ENCODE peak calls at places on chromosomes 4 and X, in nine cellular contexts. J, Q, P, F, I, W, C, H and A are unnamed samples.

GRCh38 chrX:104565791-104566687 is at the start of gene IL1RAPL2:
- DNase-seq in P (no peak), F (peak; percentile 37), W (peak; percentile 52), J (no peak), Q (peak; percentile 20), C (peak; percentile 81), H (no peak), I (peak; percentile 64), A (no peak)

GRCh38 chr4:144357970-144358369 is 217.5 kb upstream of the GYPA start:
- DNase-seq in H (no peak), P (no peak), Q (no peak), F (no peak), C (no peak), I (no peak), J (no peak), W (no peak), A (no peak)

GRCh38 chr4:141119071-141119470 is 14.2 kb downstream of the RNF150 start:
- DNase-seq in H (no peak), C (no peak), J (no peak), F (no peak), Q (no peak), W (no peak), I (no peak), P (no peak), A (no peak)

GRCh38 chr4:6999172-7000086 is 43.7 kb upstream of the TADA2B start:
- DNase-seq in Q (no peak), P (no peak), I (no peak), C (no peak), W (no peak), F (no peak), H (no peak), J (no peak), A (no peak)

GRCh38 chr4:23333946-23334878 is 555.6 kb downstream of the PPARGC1A start:
- DNase-seq in F (peak; percentile 38), Q (peak; percentile 90), P (no peak), J (no peak), I (no peak), W (no peak), C (peak; percentile 3), H (no peak), A (no peak)

GRCh38 chrX:2958199-2958598 is 29.1 kb upstream of the ARSD start:
- DNase-seq in W (no peak), C (no peak), J (no peak), I (no peak), H (no peak), Q (no peak), P (no peak), F (peak; percentile 6), A (no peak)

GRCh38 chr4:75848891-75849290 is 53.4 kb downstream of the PPEF2 start:
- DNase-seq in Q (peak; percentile 58), H (no peak), F (no peak), P (no peak), C (no peak), I (no peak), W (no peak), J (no peak), A (peak; percentile 66)

GRCh38 chr4:168361365-168362024 is 42.9 kb upstream of the DDX60 start:
- DNase-seq in F (no peak), C (no peak), Q (no peak), P (no peak), I (no peak), H (no peak), J (no peak), W (no peak), A (no peak)

GRCh38 chr4:139017861-139018260 is 2.3 kb downstream of the NOCT start:
- DNase-seq in W (no peak), F (no peak), P (no peak), C (no peak), J (no peak), H (no peak), I (no peak), Q (no peak), A (no peak)

GRCh38 chrX:48905090-48905790 is 6.2 kb downstream of the SLC35A2 start:
- DNase-seq in Q (no peak), P (no peak), H (no peak), C (no peak), J (no peak), F (no peak), W (no peak), I (no peak), A (no peak)

GRCh38 chr4:6221851-6222760 is 21.8 kb upstream of the JAKMIP1 start:
- DNase-seq in C (peak; percentile 94), W (peak; percentile 46), F (peak; percentile 39), P (peak; percentile 30), I (peak; percentile 40), J (peak; percentile 8), H (no peak), Q (no peak), A (peak; percentile 78)

GRCh38 chr4:36046026-36046425 is 198.3 kb downstream of the ARAP2 start:
- DNase-seq in W (peak; percentile 40), H (no peak), J (no peak), Q (no peak), P (no peak), F (no peak), I (no peak), C (no peak), A (no peak)

GRCh38 chrX:71629467-71629866 is 11.2 kb upstream of the CXCR3 start:
- DNase-seq in H (no peak), F (no peak), W (no peak), P (no peak), I (no peak), J (no peak), C (no peak), Q (no peak), A (no peak)

GRCh38 chr4:32858971-32859370 is 2138.8 kb downstream of the PCDH7 start:
- DNase-seq in F (no peak), H (no peak), C (no peak), I (no peak), J (no peak), Q (peak; percentile 64), W (no peak), P (no peak), A (no peak)

GRCh38 chrX:30597258-30598012 is 19.9 kb upstream of the TASL start:
- DNase-seq in H (no peak), W (no peak), J (no peak), P (no peak), Q (no peak), C (no peak), F (no peak), I (no peak), A (no peak)

GRCh38 chr4:46389301-46389761 is 597 bp downstream of the GABRA2 start:
- DNase-seq in P (no peak), W (peak; percentile 14), J (no peak), H (no peak), C (peak; percentile 7), I (no peak), F (no peak), Q (peak; percentile 76), A (no peak)

GRCh38 chr4:832536-832935 is 6.6 kb upstream of the CPLX1 start:
- DNase-seq in Q (no peak), H (no peak), W (no peak), I (no peak), C (no peak), P (no peak), F (no peak), J (no peak), A (no peak)

GRCh38 chrX:87621697-87622096 is 104.1 kb downstream of the KLHL4 start:
- DNase-seq in Q (peak; percentile 19), F (no peak), C (no peak), W (no peak), H (no peak), J (no peak), I (no peak), P (no peak), A (no peak)

GRCh38 chr4:145097821-145098674 is at the start of the genes ABCE1 and ANAPC10:
- DNase-seq in F (peak; percentile 100), H (peak; percentile 96), Q (peak; percentile 99), P (peak; percentile 94), I (peak; percentile 97), J (peak; percentile 86), C (peak; percentile 94), W (peak; percentile 96), A (peak; percentile 90)

GRCh38 chr4:6233943-6234342 is 33.6 kb upstream of the JAKMIP1 start:
- DNase-seq in H (no peak), I (peak; percentile 36), J (no peak), F (no peak), P (no peak), W (no peak), C (no peak), Q (no peak), A (no peak)

GRCh38 chr4:40486534-40486933 is 143.1 kb downstream of the RBM47 start:
- DNase-seq in H (no peak), P (no peak), J (no peak), I (no peak), F (peak; percentile 13), W (no peak), C (no peak), Q (peak; percentile 58), A (no peak)

GRCh38 chr4:83599183-83599582 is 63.3 kb downstream of the GPAT3 start:
- DNase-seq in I (no peak), W (no peak), J (no peak), P (no peak), F (peak; percentile 16), H (no peak), Q (peak; percentile 57), C (peak; percentile 32), A (no peak)

GRCh38 chr4:181528570-181529184 is 714.5 kb upstream of the TENM3 start:
- DNase-seq in Q (peak; percentile 51), W (peak; percentile 57), H (no peak), I (peak; percentile 77), C (peak; percentile 55), J (no peak), F (peak; percentile 38), P (no peak), A (no peak)

GRCh38 chr4:102318526-102318925 is 26.8 kb downstream of the SLC39A8 start:
- DNase-seq in F (no peak), P (no peak), Q (no peak), I (no peak), J (no peak), W (peak; percentile 26), H (no peak), C (no peak), A (no peak)

GRCh38 chr4:23903859-23904438 is 14.1 kb upstream of the PPARGC1A start:
- DNase-seq in W (no peak), C (no peak), H (no peak), I (no peak), F (no peak), Q (no peak), P (no peak), J (no peak), A (no peak)

GRCh38 chrX:69050051-69050785 is 115.0 kb downstream of the PJA1 start:
- DNase-seq in F (no peak), C (no peak), Q (no peak), I (no peak), H (no peak), W (no peak), P (no peak), J (no peak), A (no peak)

GRCh38 chrX:148695362-148695761 is 194.9 kb downstream of the AFF2 start:
- DNase-seq in W (no peak), P (no peak), Q (no peak), I (no peak), F (no peak), J (no peak), C (no peak), H (no peak), A (no peak)

GRCh38 chr4:173182403-173182802 is 13.8 kb downstream of the GALNT7 start:
- DNase-seq in Q (peak; percentile 79), J (no peak), P (no peak), H (no peak), F (peak; percentile 52), W (no peak), I (no peak), C (no peak), A (no peak)

GRCh38 chr4:109912706-109913621 is at the start of gene EGF:
- DNase-seq in F (no peak), H (peak; percentile 18), J (no peak), I (no peak), Q (peak; percentile 73), C (no peak), W (peak; percentile 17), P (no peak), A (no peak)

GRCh38 chr4:135371137-135371536 is 1169.5 kb upstream of the PABPC4L start:
- DNase-seq in C (peak; percentile 28), Q (no peak), I (no peak), W (no peak), F (no peak), J (no peak), H (no peak), P (no peak), A (no peak)